ENCODE peak calls at places on chromosomes 16 and 17, in four cellular contexts. N is iris pigment epithelial cell, M is natural killer cell, X is Daoy. E is an unnamed sample.

GRCh38 chr16:17368511-17368910 is 102.2 kb downstream of the XYLT1 start:
- DNase-seq in M (no peak), N (no peak), X (no peak), E (no peak)

GRCh38 chr17:37310940-37311339 is 64.8 kb upstream of the C17orf78 start:
- DNase-seq in N (no peak), M (no peak), X (no peak), E (no peak)

GRCh38 chr16:58678716-58679115 is 5.9 kb downstream of the SLC38A7 start:
- DNase-seq in M (no peak), N (no peak), X (no peak), E (no peak)

GRCh38 chr17:19719365-19720209 is 3.2 kb upstream of the SLC47A2 start:
- DNase-seq in M (no peak), N (no peak), X (peak; percentile 22), E (no peak)

GRCh38 chr16:6131526-6132050 is 1034.0 kb upstream of the EEF2KMT start:
- DNase-seq in X (peak; percentile 17), M (no peak), N (no peak), E (no peak)

GRCh38 chr16:3548445-3548844 is 28.8 kb downstream of the NLRC3 start:
- DNase-seq in X (no peak), M (no peak), N (no peak), E (no peak)

GRCh38 chr17:21532763-21533385 is 156.7 kb downstream of the KCNJ12 start:
- DNase-seq in N (no peak), M (no peak), X (no peak), E (no peak)

GRCh38 chr17:1711804-1712203 is 1.6 kb upstream of the TLCD2 start:
- DNase-seq in M (no peak), N (no peak), X (no peak), E (no peak)

E was measured in CD4-positive, alpha-beta T cell.